ENCODE peak calls at places on chromosomes 12 and 14, in five cellular contexts. T is A549; I is CD4-positive, alpha-beta memory T cell; X is CD4-positive, alpha-beta T cell; M is CD8-positive, alpha-beta T cell. Y is an unnamed sample.

GRCh38 chr14:78967111-78967809 is 797.1 kb downstream of the NRXN3 start:
- DNase-seq in T (no peak), I (no peak), X (no peak), M (no peak), Y (no peak)

GRCh38 chr14:79293482-79293881 is 917.8 kb downstream of the DIO2 start:
- DNase-seq in T (no peak), I (no peak), X (no peak), M (no peak), Y (no peak)

GRCh38 chr12:22856120-22856699 is 231.2 kb downstream of the ETNK1 start:
- DNase-seq in T (peak; percentile 49), I (no peak), X (no peak), M (no peak), Y (no peak)

GRCh38 chr14:68421116-68421515 is 371.8 kb downstream of the ZFP36L1 start:
- DNase-seq in T (no peak), I (no peak), X (no peak), M (no peak), Y (no peak)

GRCh38 chr12:70415987-70416386 is 49.9 kb downstream of the KCNMB4 start:
- DNase-seq in T (no peak), I (no peak), X (no peak), M (no peak), Y (no peak)

GRCh38 chr14:67618617-67619063 is 1.1 kb upstream of the ARG2 start:
- DNase-seq in T (peak; percentile 76), I (peak; percentile 71), X (peak; percentile 39), M (no peak), Y (peak; percentile 2)

GRCh38 chr14:50759800-50760543 is 71.0 kb downstream of the NIN start:
- DNase-seq in T (no peak), I (no peak), X (no peak), M (no peak), Y (no peak)

GRCh38 chr14:54329082-54329695 is 67.6 kb upstream of the CDKN3 start:
- DNase-seq in T (peak; percentile 70), I (no peak), X (no peak), M (no peak), Y (no peak)

GRCh38 chr12:126397071-126397571 is 1331.9 kb downstream of the AACS start:
- DNase-seq in T (no peak), I (no peak), X (no peak), M (no peak), Y (no peak)

GRCh38 chr14:49641697-49642129 is 6.7 kb upstream of the DNAAF2 start:
- DNase-seq in T (no peak), I (no peak), X (no peak), M (no peak), Y (no peak)

GRCh38 chr12:55849616-55850015 is 6.9 kb upstream of the MMP19 start:
- DNase-seq in T (no peak), I (no peak), X (no peak), M (no peak), Y (no peak)

GRCh38 chr12:55845785-55846496 is 3.2 kb upstream of the MMP19 start:
- DNase-seq in T (no peak), I (no peak), X (no peak), M (no peak), Y (no peak)

GRCh38 chr12:55847603-55848329 is 5.0 kb upstream of the MMP19 start:
- DNase-seq in T (peak; percentile 43), I (no peak), X (no peak), M (no peak), Y (peak; percentile 12)

GRCh38 chr12:55845349-55845748 is 2.6 kb upstream of the MMP19 start:
- DNase-seq in T (no peak), I (no peak), X (no peak), M (no peak), Y (no peak)

DNA sequence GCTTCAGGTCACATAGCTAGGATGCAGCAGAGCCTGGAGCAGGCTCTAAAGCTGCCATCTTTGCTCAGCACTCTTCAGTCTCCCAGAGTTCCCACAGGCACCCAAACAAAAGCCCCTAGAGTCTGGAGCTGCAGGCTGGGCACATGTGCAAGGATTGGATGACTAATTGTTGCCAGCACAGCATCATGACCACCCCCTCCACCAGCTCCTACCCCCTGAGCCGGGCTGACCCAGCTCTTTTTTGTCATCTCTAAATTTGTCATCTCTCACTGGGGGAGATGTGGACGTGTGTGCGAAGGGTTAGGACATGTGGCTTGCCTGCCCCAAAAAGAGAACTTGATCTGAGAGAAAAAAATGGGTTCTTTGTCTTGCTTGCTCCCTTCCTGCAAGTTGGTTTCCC is 4.3 kb upstream of the MMP19 start:
- DNase-seq in T (no peak), I (no peak), X (no peak), M (no peak), Y (no peak)
- H3K27ac ChIP-seq in T (peak overlapping the region; percentile 3), I (no peak overlapping the region), X (no peak overlapping the region), M (no peak overlapping the region), Y (no peak overlapping the region)

GRCh38 chr14:83828406-83828805 is 1701.5 kb upstream of the FLRT2 start:
- DNase-seq in T (no peak), I (no peak), X (no peak), M (no peak), Y (no peak)
- H3K27ac ChIP-seq in T (no peak overlapping the region), I (no peak overlapping the region), X (no peak overlapping the region), M (no peak overlapping the region), Y (no peak overlapping the region)

GRCh38 chr14:61337893-61338292 is 16.5 kb downstream of the PRKCH start:
- DNase-seq in T (no peak), I (peak; percentile 91), X (peak; percentile 88), M (peak; percentile 62), Y (no peak)

GRCh38 chr14:61335049-61335448 is 13.7 kb downstream of the PRKCH start:
- DNase-seq in T (no peak), I (no peak), X (no peak), M (no peak), Y (no peak)

GRCh38 chr14:61334197-61334701 is 12.9 kb downstream of the PRKCH start:
- DNase-seq in T (no peak), I (no peak), X (no peak), M (no peak), Y (no peak)

GRCh38 chr14:61338457-61338856 is 17.1 kb downstream of the PRKCH start:
- DNase-seq in T (no peak), I (no peak), X (no peak), M (no peak), Y (no peak)

GRCh38 chr14:61335876-61336275 is 14.5 kb downstream of the PRKCH start:
- DNase-seq in T (no peak), I (peak; percentile 75), X (peak; percentile 46), M (no peak), Y (no peak)
- H3K27ac ChIP-seq in T (no peak overlapping the region), I (peak overlapping the region; percentile 84), X (peak overlapping the region; percentile 98), M (peak overlapping the region; percentile 90), Y (no peak overlapping the region)

GRCh38 chr12:120101182-120101581 is 15.4 kb downstream of the RAB35 start:
- DNase-seq in T (no peak), I (no peak), X (no peak), M (no peak), Y (no peak)
- H3K27ac ChIP-seq in T (no peak overlapping the region), I (peak overlapping the region; percentile 20), X (no peak overlapping the region), M (no peak overlapping the region), Y (peak overlapping the region; percentile 6)

GRCh38 chr14:90184094-90184493 is 72.3 kb upstream of the PSMC1 start:
- DNase-seq in T (no peak), I (no peak), X (no peak), M (no peak), Y (no peak)

GRCh38 chr14:90179357-90179756 is 77.0 kb upstream of the PSMC1 start:
- DNase-seq in T (no peak), I (no peak), X (no peak), M (no peak), Y (no peak)

GRCh38 chr14:90175631-90176030 is 80.7 kb upstream of the PSMC1 start:
- DNase-seq in T (no peak), I (no peak), X (no peak), M (no peak), Y (no peak)

GRCh38 chr14:90177537-90178189 is 78.7 kb upstream of the PSMC1 start:
- DNase-seq in T (no peak), I (no peak), X (no peak), M (no peak), Y (no peak)

GRCh38 chr14:90179809-90180779 is 76.3 kb upstream of the PSMC1 start:
- DNase-seq in T (no peak), I (no peak), X (no peak), M (no peak), Y (peak; percentile 2)
- H3K27ac ChIP-seq in T (no peak overlapping the region), I (no peak overlapping the region), X (no peak overlapping the region), M (no peak overlapping the region), Y (peak overlapping the region; percentile 41)

Y was measured in caudate nucleus.